ENCODE peak calls at places on chromosomes 2 and 18, in seven cellular contexts. N, A, Y, S, O, L and R are unnamed samples.

GRCh38 chr2:86331391-86331790 is 6.0 kb downstream of the REEP1 start:
- DNase-seq in N (no peak), A (no peak), Y (no peak), S (no peak), O (no peak), L (no peak), R (no peak)

GRCh38 chr2:9574314-9574713 is 18.7 kb upstream of the ADAM17 start:
- DNase-seq in N (no peak), A (no peak), Y (no peak), S (no peak), O (no peak), L (no peak), R (no peak)

GRCh38 chr2:40625849-40626248 is 174.0 kb upstream of the SLC8A1 start:
- DNase-seq in N (no peak), A (no peak), Y (no peak), S (no peak), O (no peak), L (no peak), R (no peak)

GRCh38 chr18:79402977-79403722 is 7.4 kb downstream of the NFATC1 start:
- DNase-seq in N (peak; percentile 42), A (no peak), Y (no peak), S (peak; percentile 78), O (peak; percentile 91), L (peak; percentile 63), R (peak; percentile 79)

GRCh38 chr2:172977330-172978052 is 98.2 kb upstream of the MAP3K20 start:
- DNase-seq in N (no peak), A (no peak), Y (peak; percentile 63), S (no peak), O (no peak), L (no peak), R (no peak)

GRCh38 chr2:167862296-167862695 is 385.1 kb downstream of the STK39 start:
- DNase-seq in N (no peak), A (no peak), Y (no peak), S (no peak), O (no peak), L (no peak), R (no peak)

GRCh38 chr18:62200121-62200914 is 13.3 kb downstream of the RELCH start:
- DNase-seq in N (no peak), A (no peak), Y (no peak), S (no peak), O (no peak), L (no peak), R (no peak)

GRCh38 chr18:69674292-69674877 is 273.3 kb downstream of the CD226 start:
- DNase-seq in N (no peak), A (no peak), Y (no peak), S (no peak), O (no peak), L (no peak), R (no peak)

GRCh38 chr2:30098271-30099005 is 48.4 kb upstream of the YPEL5 start:
- DNase-seq in N (no peak), A (no peak), Y (no peak), S (no peak), O (no peak), L (no peak), R (no peak)

GRCh38 chr18:28510210-28510609 is 333.3 kb upstream of the CDH2 start:
- DNase-seq in N (no peak), A (no peak), Y (no peak), S (no peak), O (no peak), L (no peak), R (no peak)

GRCh38 chr18:28514699-28515098 is 337.8 kb upstream of the CDH2 start:
- DNase-seq in N (no peak), A (no peak), Y (no peak), S (no peak), O (no peak), L (no peak), R (no peak)

GRCh38 chr18:28512357-28512756 is 335.4 kb upstream of the CDH2 start:
- DNase-seq in N (no peak), A (no peak), Y (no peak), S (no peak), O (no peak), L (no peak), R (no peak)

DNA sequence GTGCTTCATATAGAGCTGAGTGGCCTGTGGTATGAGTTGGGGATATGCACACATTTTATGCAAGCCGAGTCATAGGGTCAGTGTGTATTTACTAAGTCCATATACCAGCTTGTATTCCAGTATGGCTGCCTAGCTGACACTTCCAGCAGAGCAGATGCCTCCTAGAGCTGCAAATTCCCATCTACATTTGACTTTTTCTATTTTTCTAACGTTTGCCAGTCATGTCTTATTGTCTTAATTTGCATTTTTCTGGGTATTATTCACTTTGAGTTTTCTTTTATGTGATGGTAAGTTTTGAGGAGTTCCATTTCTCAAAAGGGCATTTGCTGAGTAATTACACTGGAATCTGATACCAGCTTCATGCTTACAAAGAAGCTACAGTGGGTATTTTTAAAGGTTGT is 334.5 kb upstream of the CDH2 start:
- DNase-seq in N (no peak), A (no peak), Y (no peak), S (no peak), O (no peak), L (no peak), R (no peak)
- H3K9me3 ChIP-seq in N (no peaks in the 10 kb centered on the region), A (no peaks in the 10 kb centered on the region), Y (no peaks in the 10 kb centered on the region), S (no peaks in the 10 kb centered on the region), O (no peaks in the 10 kb centered on the region), L (no peaks in the 10 kb centered on the region), R (no peaks in the 10 kb centered on the region)

GRCh38 chr2:181891258-181891965 is at the start of gene ITPRID2:
- DNase-seq in N (peak; percentile 91), A (peak; percentile 74), Y (peak; percentile 91), S (peak; percentile 78), O (no peak), L (peak; percentile 92), R (peak; percentile 94)

GRCh38 chr2:181894381-181894780 is 2.9 kb downstream of the ITPRID2 start:
- DNase-seq in N (no peak), A (no peak), Y (no peak), S (no peak), O (no peak), L (no peak), R (no peak)

GRCh38 chr2:181892795-181893435 is 1.4 kb downstream of the ITPRID2 start:
- DNase-seq in N (no peak), A (peak; percentile 38), Y (no peak), S (no peak), O (no peak), L (no peak), R (no peak)

GRCh38 chr2:181895788-181896187 is 4.3 kb downstream of the ITPRID2 start:
- DNase-seq in N (no peak), A (no peak), Y (no peak), S (no peak), O (no peak), L (no peak), R (no peak)

GRCh38 chr2:181891966-181892794 is 650 bp downstream of the ITPRID2 start:
- DNase-seq in N (peak; percentile 71), A (peak; percentile 69), Y (peak; percentile 81), S (peak; percentile 66), O (peak; percentile 96), L (peak; percentile 77), R (peak; percentile 83)
- TF ChIP-seq CTCF in N (peak; percentile 33), A (peak; percentile 10), Y (no peak), S (peak; percentile 9), O (no peak), L (no peak), R (no peak)

GRCh38 chr18:56112013-56112749 is 524.2 kb upstream of the TCF4 start:
- DNase-seq in N (no peak), A (no peak), Y (no peak), S (no peak), O (no peak), L (no peak), R (no peak)
- TF ChIP-seq POLR2A in N (no peak), A (no peak), Y (no peak), S (no peak), O (no peak), L (no peak), R (no peak)

DNA sequence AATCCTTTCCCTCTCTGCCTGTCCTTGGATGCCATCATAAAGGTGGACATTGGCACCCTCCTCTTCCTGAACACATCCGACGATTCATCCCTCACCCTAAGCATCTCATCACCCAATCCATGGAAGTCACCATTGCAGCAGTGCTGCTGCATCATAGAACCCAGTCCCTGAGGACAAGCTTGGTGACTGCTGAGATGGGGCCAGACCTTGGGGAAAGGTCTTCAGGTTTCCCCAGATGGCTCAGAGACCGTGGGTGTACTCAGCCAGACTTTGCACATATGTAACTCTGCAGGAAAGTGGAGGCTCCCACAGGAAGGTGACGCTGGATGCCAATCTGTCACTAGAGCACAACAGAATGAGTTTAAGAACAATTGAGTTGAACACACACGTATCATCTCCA is 202.2 kb downstream of the SOX11 start:
- DNase-seq in N (no peak), A (no peak), Y (no peak), S (no peak), O (no peak), L (no peak), R (no peak)
- H3K9me3 ChIP-seq in N (no peaks in the 10 kb centered on the region), A (peaks cover 6% of the 10 kb centered on the region), Y (no peaks in the 10 kb centered on the region), S (no peaks in the 10 kb centered on the region), O (no peaks in the 10 kb centered on the region), L (no peaks in the 10 kb centered on the region), R (no peaks in the 10 kb centered on the region)

DNA sequence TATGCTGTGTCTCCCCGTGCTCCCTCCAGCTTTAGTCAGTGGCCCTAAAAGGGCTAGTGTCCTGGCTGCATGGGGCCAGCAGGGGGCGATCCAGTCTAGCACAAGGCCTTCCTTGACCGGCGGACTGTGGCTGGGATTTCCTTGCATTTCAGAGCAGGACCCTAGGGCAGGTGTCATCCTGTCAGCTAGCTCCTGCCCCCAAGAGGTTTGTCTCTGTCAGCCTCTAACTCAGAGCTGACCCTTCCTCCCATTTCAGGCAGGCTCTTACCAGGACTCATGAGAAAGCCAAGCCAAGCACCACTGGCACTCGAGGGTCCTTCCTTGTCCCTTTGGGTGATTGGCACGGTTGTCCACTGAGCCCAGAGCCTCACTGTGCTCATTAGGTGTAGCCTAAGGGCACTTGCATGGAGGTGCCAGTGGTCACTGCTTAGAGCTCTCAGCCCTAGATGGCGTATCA is 140.3 kb downstream of the RPIA start:
- DNase-seq in N (peak; percentile 83), A (peak; percentile 42), Y (peak; percentile 66), S (no peak), O (peak; percentile 93), L (peak; percentile 65), R (no peak)
- TF ChIP-seq CTCF in N (peak; percentile 79), A (peak; percentile 97), Y (peak; percentile 47), S (peak; percentile 24), O (peak; percentile 81), L (peak; percentile 43), R (peak; percentile 58)